ENCODE peak calls at places on chromosomes 12 and 14, in eight cellular contexts. K, S, A, H, C, M, D and R are unnamed samples.

GRCh38 chr12:115541891-115542361 is 735.6 kb downstream of the MED13L start:
- DNase-seq in H (peak), K (no peak), D (no peak), S (no peak), M (no peak), A (no peak), C (no peak), R (no peak)

GRCh38 chr14:82432531-82432930 is 898.9 kb upstream of the SEL1L start:
- DNase-seq in M (no peak), S (no peak), C (no peak), A (no peak), D (no peak), K (no peak), H (no peak), R (no peak)

GRCh38 chr14:81315344-81315743 is 84.8 kb downstream of the STON2 start:
- DNase-seq in S (no peak), K (no peak), A (no peak), H (no peak), D (no peak), C (no peak), M (no peak), R (no peak)

GRCh38 chr12:116525418-116526001 is 33.7 kb upstream of the MAP1LC3B2 start:
- DNase-seq in M (no peak), S (no peak), H (peak), D (no peak), C (no peak), K (no peak), A (no peak), R (no peak)

GRCh38 chr12:91506461-91506860 is 323.8 kb upstream of the DCN start:
- DNase-seq in M (no peak), D (no peak), C (no peak), S (no peak), K (no peak), H (no peak), A (no peak), R (no peak)

GRCh38 chr12:57620936-57621496 is 9.8 kb downstream of the ARHGEF25 start:
- DNase-seq in M (no peak), S (no peak), D (no peak), C (no peak), A (no peak), K (peak), H (no peak), R (no peak)

GRCh38 chr12:53344824-53345485 is 8.8 kb upstream of the SP7 start:
- DNase-seq in C (peak), D (peak), H (peak), M (peak), S (peak), A (no peak), K (peak), R (peak)

GRCh38 chr14:93917141-93917540 is 10.0 kb upstream of the FAM181A start:
- DNase-seq in M (no peak), H (no peak), A (no peak), K (no peak), D (no peak), S (no peak), C (no peak), R (no peak)

GRCh38 chr14:105195533-105196227 is 14.6 kb upstream of the NUDT14 start:
- DNase-seq in A (no peak), K (no peak), S (no peak), M (no peak), C (no peak), D (peak), H (no peak), R (no peak)

GRCh38 chr14:51596473-51596870 is 55.2 kb upstream of the FRMD6 start:
- DNase-seq in A (no peak), H (no peak), K (no peak), S (no peak), D (no peak), C (no peak), M (no peak), R (no peak)

GRCh38 chr14:51188566-51189185 is 51.4 kb upstream of the TMX1 start:
- DNase-seq in D (no peak), H (no peak), K (no peak), A (no peak), S (no peak), C (no peak), M (peak), R (no peak)

GRCh38 chr14:52189330-52189729 is 78.2 kb upstream of the PTGDR start:
- DNase-seq in H (no peak), K (no peak), C (no peak), M (no peak), A (no peak), D (no peak), S (no peak), R (no peak)

GRCh38 chr14:63276016-63276415 is 42.7 kb downstream of the GPHB5 start:
- DNase-seq in K (no peak), D (no peak), H (no peak), C (no peak), S (no peak), M (no peak), A (no peak), R (no peak)

GRCh38 chr12:29320295-29321090 is 60.5 kb downstream of the ERGIC2 start:
- DNase-seq in C (no peak), K (no peak), S (no peak), M (no peak), H (peak), D (no peak), A (no peak), R (no peak)

GRCh38 chr14:51341338-51341737 is 101.3 kb downstream of the TMX1 start:
- DNase-seq in S (no peak), M (no peak), D (no peak), A (no peak), K (no peak), C (no peak), H (no peak), R (no peak)

GRCh38 chr12:123034865-123035264 is 54.4 kb downstream of the ARL6IP4 start:
- DNase-seq in A (no peak), S (no peak), C (peak), D (no peak), K (no peak), H (peak), M (no peak), R (no peak)

GRCh38 chr14:64971452-64971889 is 665 bp downstream of the RAB15 start:
- DNase-seq in K (no peak), S (no peak), D (no peak), M (no peak), C (no peak), A (no peak), H (no peak), R (no peak)

GRCh38 chr12:21294176-21294575 is 40.5 kb downstream of the SLCO1A2 start:
- DNase-seq in S (no peak), A (no peak), C (no peak), M (no peak), K (no peak), D (no peak), H (no peak), R (no peak)

GRCh38 chr14:96649327-96649601 is 147.1 kb downstream of the PAPOLA start:
- DNase-seq in H (no peak), S (no peak), M (no peak), C (no peak), K (no peak), D (no peak), A (no peak), R (no peak)

GRCh38 chr12:102116392-102116791 is 3.5 kb downstream of the NUP37 start:
- DNase-seq in D (no peak), H (no peak), C (no peak), A (no peak), K (no peak), M (no peak), S (no peak), R (no peak)

GRCh38 chr14:97408937-97409860 is 612.0 kb downstream of the VRK1 start:
- DNase-seq in H (no peak), K (peak), A (no peak), C (no peak), S (peak), M (no peak), D (no peak), R (no peak)

GRCh38 chr14:87896393-87897380 is 96.3 kb downstream of the GALC start:
- DNase-seq in A (no peak), M (peak), H (peak), D (no peak), K (no peak), C (peak), S (no peak), R (no peak)

GRCh38 chr12:86148612-86149011 is 107.6 kb downstream of the MGAT4C start:
- DNase-seq in D (no peak), A (no peak), C (no peak), S (no peak), H (no peak), K (no peak), M (no peak), R (no peak)

GRCh38 chr14:104135121-104135903 is 3.1 kb upstream of the KIF26A start:
- DNase-seq in D (no peak), A (no peak), K (no peak), C (peak), S (no peak), M (no peak), H (no peak), R (no peak)

GRCh38 chr12:72053604-72054003 is 115.0 kb downstream of the TPH2 start:
- DNase-seq in H (peak), K (no peak), M (no peak), A (no peak), S (no peak), C (no peak), D (no peak), R (no peak)

GRCh38 chr14:100816950-100817901 is 8.7 kb upstream of the MEG3 start:
- DNase-seq in M (no peak), K (no peak), A (no peak), D (no peak), C (no peak), H (no peak), S (no peak), R (no peak)

GRCh38 chr12:124005736-124006581 is 32.9 kb downstream of the ZNF664 start:
- DNase-seq in D (no peak), M (no peak), K (no peak), A (no peak), H (no peak), C (no peak), S (no peak), R (no peak)

GRCh38 chr14:44162197-44162596 is 344.9 kb downstream of the FSCB start:
- DNase-seq in H (no peak), S (no peak), C (no peak), A (no peak), D (no peak), M (no peak), K (no peak), R (no peak)

GRCh38 chr12:49636979-49637378 is 13.6 kb downstream of the PRPF40B start:
- DNase-seq in C (peak), A (no peak), D (peak), H (peak), K (peak), S (peak), M (peak), R (peak)

GRCh38 chr14:68191567-68192321 is 372.2 kb downstream of the RAD51B start:
- DNase-seq in S (no peak), H (peak), A (no peak), M (no peak), C (peak), K (no peak), D (no peak), R (no peak)

GRCh38 chr14:60064491-60065072 is 27.1 kb upstream of the PCNX4 start:
- DNase-seq in A (no peak), C (peak), S (no peak), K (no peak), D (no peak), M (peak), H (peak), R (no peak)

GRCh38 chr12:128961957-128962356 is 108.7 kb downstream of the GLT1D1 start:
- DNase-seq in C (no peak), A (no peak), M (no peak), K (no peak), D (no peak), H (no peak), S (no peak), R (no peak)

GRCh38 chr12:50057000-50057841 is at the start of gene ASIC1:
- DNase-seq in D (peak), C (peak), H (no peak), A (no peak), S (peak), K (peak), M (peak), R (peak)